ENCODE peak calls at places on chromosomes 13 and 19, in seven cellular contexts. Z is heart left ventricle; Q is CD4-positive, alpha-beta T cell; U is ovary; Y is esophagus muscularis mucosa; L is stomach; J is tibial nerve. V is an unnamed sample.

GRCh38 chr13:22454586-22454985 is 726.2 kb upstream of the SGCG start:
- DNase-seq in Q (no peak), Z (no peak), J (no peak), U (no peak), Y (no peak), L (no peak), V (no peak)

GRCh38 chr19:47725759-47726401 is 12.7 kb downstream of the EHD2 start:
- DNase-seq in U (no peak), J (no peak), L (no peak), Q (no peak), Z (no peak), Y (no peak), V (no peak)

GRCh38 chr19:1590641-1591397 is 1.8 kb downstream of the MBD3 start:
- DNase-seq in Q (peak), Y (no peak), Z (no peak), J (no peak), L (no peak), U (no peak), V (no peak)

GRCh38 chr19:30557212-30557611 is 185.0 kb downstream of the ZNF536 start:
- DNase-seq in J (no peak), U (no peak), L (no peak), Q (no peak), Y (no peak), Z (no peak), V (no peak)

GRCh38 chr19:1591421-1592022 is 1.1 kb downstream of the MBD3 start:
- DNase-seq in Y (no peak), Q (no peak), L (no peak), Z (no peak), U (no peak), J (no peak), V (peak)

GRCh38 chr19:5466814-5467291 is 11.6 kb downstream of the ZNRF4 start:
- DNase-seq in L (no peak), U (no peak), Y (no peak), Q (no peak), J (no peak), Z (peak), V (no peak)

GRCh38 chr19:7625763-7626372 is 3.5 kb downstream of the XAB2 start:
- DNase-seq in Z (no peak), Y (no peak), L (no peak), Q (no peak), U (no peak), J (no peak), V (no peak)

GRCh38 chr13:100852146-100852545 is 177.6 kb upstream of the TMTC4 start:
- DNase-seq in U (no peak), Z (no peak), L (no peak), Q (no peak), Y (no peak), J (no peak), V (no peak)

GRCh38 chr13:22102237-22102636 is 431.4 kb downstream of the FGF9 start:
- DNase-seq in J (no peak), Z (no peak), Y (no peak), L (no peak), Q (no peak), U (no peak), V (no peak)

GRCh38 chr13:53041968-53042485 is 13.4 kb downstream of the OLFM4 start:
- DNase-seq in L (no peak), U (no peak), Y (no peak), J (no peak), Q (no peak), Z (no peak), V (no peak)

GRCh38 chr13:51920267-51920666 is 58.5 kb downstream of the CCDC70 start:
- DNase-seq in J (no peak), L (no peak), U (no peak), Z (no peak), Y (no peak), Q (no peak), V (peak)

GRCh38 chr13:51916962-51917361 is 55.2 kb downstream of the CCDC70 start:
- DNase-seq in U (no peak), L (no peak), Y (no peak), J (no peak), Z (no peak), Q (no peak), V (no peak)

GRCh38 chr13:51920786-51921185 is 59.0 kb downstream of the CCDC70 start:
- DNase-seq in Z (no peak), L (no peak), U (no peak), Q (no peak), J (no peak), Y (no peak), V (peak)

GRCh38 chr13:51921790-51922740 is 60.3 kb downstream of the CCDC70 start:
- DNase-seq in L (no peak), Q (no peak), Y (no peak), U (no peak), Z (no peak), J (no peak), V (peak)

DNA sequence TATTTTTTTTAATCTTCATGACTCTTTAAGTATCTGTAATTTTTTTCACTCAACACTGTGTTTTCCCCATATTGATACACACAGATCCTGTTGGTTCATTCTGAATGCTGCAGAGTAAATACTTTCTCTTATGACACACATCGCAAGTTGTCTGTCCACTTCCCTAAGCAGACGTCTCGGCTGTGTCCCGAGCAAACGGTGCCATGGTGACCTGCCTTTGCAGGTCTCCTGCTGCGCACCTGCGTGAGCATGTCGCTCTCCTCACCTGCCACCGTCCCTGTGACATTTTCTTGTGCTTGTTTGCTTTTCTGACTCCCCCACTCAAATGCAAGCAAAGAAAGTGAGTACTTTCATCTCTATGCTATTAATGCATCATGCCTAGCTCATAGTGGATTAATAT is 57.8 kb downstream of the CCDC70 start:
- DNase-seq in J (no peak), U (no peak), Y (no peak), L (no peak), Q (no peak), Z (no peak), V (peak)
- TF ChIP-seq CTCF in J (no peak), U (no peak), Y (no peak), L (no peak), Q (no peak), Z (no peak), V (no peak)

GRCh38 chr19:58038688-58039204 is 4.9 kb downstream of the ZSCAN1 start:
- DNase-seq in U (no peak), Z (no peak), Y (no peak), L (no peak), J (no peak), Q (no peak), V (no peak)

GRCh38 chr19:58035863-58036262 is 2.0 kb downstream of the ZSCAN1 start:
- DNase-seq in L (no peak), Z (no peak), J (no peak), Y (no peak), U (no peak), Q (no peak), V (no peak)

GRCh38 chr19:58037927-58038687 is 4.3 kb downstream of the ZSCAN1 start:
- DNase-seq in Y (no peak), Z (no peak), L (no peak), Q (no peak), U (no peak), J (no peak), V (no peak)

GRCh38 chr19:58034476-58034790 is 608 bp downstream of the ZSCAN1 start:
- DNase-seq in J (no peak), Y (no peak), Z (no peak), Q (no peak), U (no peak), L (no peak), V (no peak)

DNA sequence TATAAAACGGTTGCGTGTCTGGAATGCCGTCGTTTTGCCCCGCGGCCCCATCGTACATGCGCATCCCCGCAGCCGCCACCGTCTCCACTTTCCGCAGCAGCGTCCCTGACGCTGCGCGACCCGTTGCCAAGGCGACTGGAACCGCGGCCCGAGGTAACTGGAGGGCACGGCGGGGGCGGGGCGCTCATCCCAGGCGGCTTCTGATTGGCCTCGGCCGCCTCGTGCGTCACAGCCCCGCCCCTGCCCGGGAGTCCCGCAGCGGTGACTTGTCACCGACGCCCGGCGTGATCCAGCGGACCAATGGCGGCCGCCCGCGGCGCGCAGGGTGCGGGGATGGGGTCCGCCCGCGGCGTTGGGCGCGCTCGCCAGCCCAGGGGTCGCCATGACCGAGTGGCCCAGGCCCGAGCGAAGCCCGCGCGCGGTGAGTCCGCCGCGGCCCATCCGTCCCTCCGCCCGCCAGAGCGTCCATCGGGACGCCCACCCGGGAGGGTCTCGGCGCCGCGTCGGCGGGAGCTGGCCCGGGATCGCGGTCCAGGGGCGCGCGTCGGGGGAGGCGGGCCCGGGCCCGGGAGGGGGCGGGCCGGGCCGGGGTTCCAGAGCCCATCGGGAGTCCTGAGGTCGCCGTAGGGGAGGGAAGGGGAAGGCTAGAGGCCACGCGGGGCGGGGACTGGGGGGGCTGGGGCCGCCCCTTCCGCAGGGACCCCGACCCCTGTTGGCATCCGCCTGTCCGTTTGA is at the start of gene ZSCAN1:
- DNase-seq in U (peak), Q (no peak), J (peak), Z (peak), L (peak), Y (peak), V (no peak)
- H3K27ac ChIP-seq in U (no peak), Q (no peak), J (peak), Z (peak), L (peak), Y (peak), V (no peak)

GRCh38 chr19:55146078-55146647 is 2.8 kb downstream of the TNNT1 start:
- DNase-seq in U (no peak), Y (no peak), L (no peak), Z (no peak), Q (no peak), J (no peak), V (no peak)
- TF ChIP-seq CTCF in U (no peak), Y (no peak), L (no peak), Z (no peak), Q (no peak), J (no peak), V (no peak)

GRCh38 chr13:98419786-98420559 is 156.9 kb downstream of the STK24 start:
- DNase-seq in Y (no peak), U (no peak), Z (no peak), Q (no peak), L (no peak), J (no peak), V (peak)

GRCh38 chr13:98422046-98422445 is 154.9 kb downstream of the STK24 start:
- DNase-seq in J (no peak), Q (no peak), Z (no peak), U (no peak), Y (no peak), L (no peak), V (peak)

GRCh38 chr13:98416408-98416807 is 160.5 kb downstream of the STK24 start:
- DNase-seq in Y (no peak), L (peak), Q (no peak), Z (no peak), J (no peak), U (no peak), V (peak)

GRCh38 chr13:98423417-98423816 is 153.5 kb downstream of the STK24 start:
- DNase-seq in U (no peak), J (no peak), L (no peak), Y (no peak), Z (no peak), Q (no peak), V (no peak)

DNA sequence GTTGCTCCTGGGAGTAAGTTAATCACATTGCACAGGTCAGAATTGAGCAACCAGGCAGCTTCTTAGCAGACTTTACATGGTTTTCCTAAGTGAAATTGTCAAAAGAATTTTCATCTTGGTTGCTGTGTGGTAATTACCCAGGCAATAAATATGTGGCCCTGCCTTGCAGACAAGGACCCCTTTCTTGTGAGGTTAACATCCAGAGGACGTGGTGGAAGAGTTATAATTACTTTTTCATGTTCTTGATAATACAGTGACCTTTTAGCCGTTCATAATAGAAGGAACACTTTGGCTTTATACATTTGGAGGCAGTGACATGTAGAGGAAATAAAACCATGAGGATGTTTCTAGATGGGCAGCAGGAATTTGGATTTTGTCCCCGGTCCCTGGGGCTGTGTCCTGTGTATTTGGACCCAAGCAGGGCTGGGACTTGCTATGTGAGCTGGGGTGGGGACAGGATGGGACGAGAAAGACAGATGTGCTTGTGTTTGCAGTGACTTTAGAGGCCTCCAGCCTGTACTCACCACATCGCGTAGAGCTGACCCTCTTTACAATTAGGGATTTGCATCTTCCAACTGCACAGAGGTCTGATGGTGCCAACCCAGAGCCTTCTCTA is 156.2 kb downstream of the STK24 start:
- DNase-seq in Q (no peak), Z (no peak), J (no peak), U (no peak), L (no peak), Y (no peak), V (peak)
- H3K27ac ChIP-seq in Q (no peak), Z (no peak), J (no peak), U (no peak), L (peak), Y (no peak), V (no peak)

DNA sequence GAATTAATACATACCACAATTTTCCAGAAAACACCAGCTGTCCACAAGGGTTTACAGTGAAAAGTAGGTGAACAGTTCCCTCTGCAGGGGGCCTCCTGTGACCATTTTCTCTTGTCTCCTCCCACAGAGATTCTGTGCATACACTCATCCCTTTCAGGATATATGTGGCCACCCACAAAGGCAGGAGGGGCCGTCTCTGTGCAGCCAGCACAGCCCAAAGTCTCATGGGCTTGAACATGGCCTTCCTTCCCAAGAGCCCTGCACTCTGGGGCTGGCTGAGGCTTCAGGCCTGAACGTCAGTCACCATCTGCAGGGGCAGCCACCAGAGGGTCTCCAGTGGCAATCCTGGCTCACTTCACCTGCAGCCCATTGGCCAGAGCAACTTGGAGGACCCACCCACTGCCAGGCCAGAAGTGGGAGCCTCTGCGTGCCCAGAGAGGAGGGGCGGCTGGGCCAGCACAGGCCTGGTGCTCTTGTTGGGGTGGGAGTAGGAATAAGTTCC is 25.2 kb downstream of the TMEM161A start:
- DNase-seq in U (no peak), Y (no peak), J (no peak), Q (no peak), Z (no peak), L (no peak), V (no peak)
- TF ChIP-seq CTCF in U (no peak), Y (no peak), J (no peak), Q (no peak), Z (no peak), L (no peak), V (no peak)

GRCh38 chr13:51551446-51551845 is 32.8 kb upstream of the WDFY2 start:
- DNase-seq in J (no peak), Z (no peak), Q (no peak), L (no peak), U (no peak), Y (no peak), V (no peak)
- H3K27ac ChIP-seq in J (peak), Z (no peak), Q (no peak), L (no peak), U (no peak), Y (no peak), V (no peak)

DNA sequence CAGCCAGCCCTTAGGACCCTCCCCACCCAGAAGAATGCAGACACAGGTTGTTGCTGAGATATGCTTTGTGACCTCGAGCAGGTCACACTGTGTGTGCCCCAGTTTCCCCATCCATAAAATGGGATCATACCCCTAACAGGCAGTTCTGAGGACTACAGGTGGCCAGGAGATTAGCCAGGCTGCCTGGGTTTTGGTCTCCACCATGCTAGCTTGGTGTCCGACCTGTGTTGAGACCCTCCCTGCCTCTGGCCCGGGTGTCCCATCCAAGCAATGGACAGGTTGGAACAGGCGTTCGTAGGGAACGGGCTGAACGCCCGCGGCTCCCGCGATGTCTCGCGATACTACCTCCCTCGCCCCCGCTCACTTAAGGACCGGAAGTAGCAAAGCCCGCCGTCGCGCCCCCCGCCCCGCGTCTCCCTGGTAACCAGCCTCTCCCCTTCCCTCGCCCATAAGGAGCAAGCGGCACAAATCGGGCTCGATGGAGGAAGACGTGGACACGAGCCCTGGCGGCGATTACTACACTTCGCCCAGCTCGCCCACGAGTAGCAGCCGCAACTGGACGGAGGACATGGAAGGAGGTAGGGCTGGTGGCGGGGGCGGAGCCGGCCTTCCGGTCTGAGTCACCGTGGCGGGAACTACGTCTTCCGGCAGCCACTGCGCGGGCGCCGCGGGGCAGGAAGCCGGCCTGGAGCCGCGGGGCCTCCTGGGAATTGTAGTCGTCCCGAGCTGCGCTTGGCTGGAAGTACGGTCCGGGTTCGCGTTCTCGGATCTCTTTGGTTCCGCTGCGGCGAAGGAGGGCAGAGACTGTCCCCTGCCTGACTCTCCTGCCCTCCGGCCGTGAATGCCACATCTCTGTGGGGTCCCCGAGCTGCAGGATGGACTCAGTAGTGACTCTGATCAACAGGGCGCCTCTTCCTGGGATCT is 45.4 kb downstream of the SMIM24 start:
- DNase-seq in L (peak), Y (peak), Q (peak), J (peak), U (peak), Z (peak), V (peak)
- TF ChIP-seq CTCF in L (no peak), Y (no peak), Q (no peak), J (peak), U (no peak), Z (no peak), V (no peak)

GRCh38 chr13:41649659-41650058 is 192.3 kb downstream of the RGCC start:
- DNase-seq in Y (no peak), L (no peak), U (no peak), Z (no peak), J (no peak), Q (no peak), V (no peak)
- H3K27ac ChIP-seq in Y (peak), L (no peak), U (no peak), Z (peak), J (peak), Q (no peak), V (no peak)

GRCh38 chr13:70959376-70959775 is 851.1 kb upstream of the KLHL1 start:
- DNase-seq in U (no peak), Z (no peak), L (no peak), Q (no peak), Y (no peak), J (no peak), V (no peak)

GRCh38 chr13:70964124-70964523 is 855.9 kb upstream of the KLHL1 start:
- DNase-seq in J (no peak), U (no peak), Z (no peak), Y (no peak), Q (no peak), L (no peak), V (no peak)

GRCh38 chr13:70960841-70961443 is 852.7 kb upstream of the KLHL1 start:
- DNase-seq in Z (no peak), Q (no peak), L (no peak), U (no peak), J (peak), Y (no peak), V (no peak)
- TF ChIP-seq CTCF in Z (peak), Q (peak), L (peak), U (no peak), J (peak), Y (peak), V (peak)

V was measured in coronary artery.